ENCODE peak calls at places on chromosomes 7 and 10, in eight cellular contexts. Z is sigmoid colon, X is vagina, S is transverse colon, W is stomach, N is HCT116, Q is endothelial cell of umbilical vein, H is HepG2. C is an unnamed sample.

GRCh38 chr10:89085153-89085552 is 94.6 kb downstream of the FAS start:
- DNase-seq in W (no peak), S (no peak), X (no peak), Q (no peak), H (no peak), Z (no peak), N (no peak), C (no peak)

GRCh38 chr7:135664046-135664589 is 1.8 kb downstream of the STMP1 start:
- DNase-seq in H (peak; percentile 13), Z (no peak), S (no peak), X (no peak), Q (no peak), W (no peak), N (no peak), C (no peak)

GRCh38 chr7:137241655-137242054 is 101.9 kb downstream of the PTN start:
- DNase-seq in N (no peak), S (no peak), Q (no peak), Z (no peak), H (no peak), W (no peak), X (no peak), C (no peak)

GRCh38 chr7:123271231-123271630 is 71.5 kb upstream of the SLC13A1 start:
- DNase-seq in W (no peak), Z (no peak), Q (no peak), H (no peak), X (no peak), S (no peak), N (no peak), C (no peak)

GRCh38 chr7:94701555-94701973 is 45.6 kb upstream of the SGCE start:
- DNase-seq in Z (no peak), H (peak; percentile 99), Q (peak; percentile 94), S (no peak), X (no peak), W (no peak), N (peak; percentile 28), C (no peak)

GRCh38 chr7:5646846-5647245 is 134.6 kb downstream of the RNF216 start:
- DNase-seq in W (no peak), N (no peak), Z (no peak), S (no peak), H (no peak), Q (no peak), X (no peak), C (no peak)

GRCh38 chr10:61286695-61287094 is 166.5 kb downstream of the TMEM26 start:
- DNase-seq in Z (no peak), S (no peak), Q (no peak), W (no peak), H (no peak), N (no peak), X (no peak), C (no peak)

GRCh38 chr10:109456566-109457361 is 466.5 kb downstream of the XPNPEP1 start:
- DNase-seq in S (no peak), Z (no peak), N (no peak), X (no peak), H (no peak), W (no peak), Q (no peak), C (no peak)

GRCh38 chr10:59668081-59668480 is 41.6 kb downstream of the SLC16A9 start:
- DNase-seq in X (no peak), H (no peak), W (no peak), Z (no peak), Q (no peak), N (no peak), S (no peak), C (no peak)

GRCh38 chr7:64192775-64193174 is 14.2 kb upstream of the ZNF735 start:
- DNase-seq in W (no peak), H (no peak), Z (no peak), Q (no peak), S (no peak), X (no peak), N (no peak), C (no peak)

GRCh38 chr7:74454948-74455804 is 1.5 kb downstream of the GTF2IRD1 start:
- DNase-seq in N (no peak), H (peak; percentile 56), S (peak; percentile 68), W (peak; percentile 89), X (no peak), Z (no peak), Q (no peak), C (peak; percentile 69)
- TF ChIP-seq POLR2AphosphoS5 in N (no peak), H (no peak), S (peak; percentile 6), W (peak; percentile 77), X (no peak), Z (no peak), Q (no peak), C (no peak)

DNA sequence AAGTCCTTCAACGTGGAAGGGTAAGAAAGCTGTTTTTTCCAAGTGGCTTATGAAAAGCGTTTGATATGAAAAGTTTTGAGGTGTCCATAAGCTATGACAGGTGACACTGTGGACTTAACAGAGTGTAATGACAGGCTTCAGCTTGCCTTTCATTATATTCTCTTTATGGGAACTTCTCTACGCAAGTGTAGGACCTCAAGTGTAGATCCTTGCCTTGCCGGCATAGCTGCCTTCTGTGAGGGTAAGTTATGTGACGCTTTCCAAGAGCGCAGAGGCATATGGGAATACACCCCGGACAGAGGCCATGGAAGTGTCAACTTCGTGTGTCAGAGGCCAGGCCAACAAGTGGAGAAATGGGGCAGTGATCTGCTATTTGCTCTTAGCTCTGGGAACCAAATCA is 91.9 kb downstream of the GALNT11 start:
- DNase-seq in S (no peak), X (no peak), Q (no peak), N (no peak), Z (no peak), W (no peak), H (no peak), C (no peak)
- H3K36me3 ChIP-seq in S (no peaks in the 10 kb centered on the region), X (no peaks in the 10 kb centered on the region), Q (peaks cover 13% of the 10 kb centered on the region), N (peaks cover 24% of the 10 kb centered on the region), Z (peaks cover 5% of the 10 kb centered on the region), W (peaks cover 93% of the 10 kb centered on the region), H (peaks cover 34% of the 10 kb centered on the region), C (peaks cover 9% of the 10 kb centered on the region)

GRCh38 chr7:107007004-107007891 is 37.3 kb upstream of the PRKAR2B start:
- DNase-seq in N (no peak), X (no peak), W (no peak), S (no peak), Z (no peak), Q (no peak), H (no peak), C (no peak)
- TF ChIP-seq POLR2A in N (no peak), X (no peak), W (no peak), S (no peak), Z (no peak), Q (no peak), H (no peak), C (no peak)

DNA sequence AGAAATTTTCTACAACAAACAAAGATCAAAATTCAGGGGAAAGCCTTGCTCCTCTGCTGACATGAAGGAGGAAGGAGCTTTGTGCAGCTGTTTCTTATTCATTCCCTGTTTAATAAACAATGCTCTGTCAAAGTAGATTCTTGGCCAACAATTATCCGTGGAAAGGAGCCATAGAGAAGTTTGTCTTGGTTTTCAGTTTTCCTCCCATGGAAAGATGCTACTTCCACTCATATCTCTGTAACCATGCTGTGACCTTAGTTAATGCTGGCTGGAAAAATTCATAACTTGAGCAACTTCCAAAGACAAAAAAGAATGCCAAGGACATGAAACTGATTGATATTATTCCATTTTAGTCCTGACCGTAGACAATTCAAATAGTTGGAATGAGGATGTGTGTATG is 8.1 kb downstream of the DDC start:
- DNase-seq in N (no peak), Z (no peak), H (no peak), W (no peak), S (no peak), Q (no peak), X (no peak), C (no peak)
- TF ChIP-seq POLR2AphosphoS5 in N (no peak), Z (no peak), H (no peak), W (no peak), S (peak; percentile 19), Q (no peak), X (no peak), C (no peak)